ENCODE peak calls at places on chromosomes 2 and 18, in four cellular contexts. O is H9, R is IMR-90, W is neuronal stem cell. T is an unnamed sample.

GRCh38 chr2:42117923-42118758 is 51.0 kb upstream of the EML4 start:
- DNase-seq in O (peak; percentile 43), R (peak; percentile 78), W (no peak), T (peak; percentile 92)

GRCh38 chr2:149388120-149388816 is 57.9 kb downstream of the LYPD6 start:
- DNase-seq in O (peak; percentile 35), R (no peak), W (no peak), T (peak; percentile 78)

GRCh38 chr2:128166954-128167353 is 76.0 kb downstream of the UGGT1 start:
- DNase-seq in O (no peak), R (no peak), W (no peak), T (no peak)

GRCh38 chr2:168705534-168706470 is 96.6 kb upstream of the NOSTRIN start:
- DNase-seq in O (no peak), R (peak; percentile 51), W (no peak), T (peak; percentile 42)

GRCh38 chr18:48922203-48922800 is 28.5 kb downstream of the SMAD7 start:
- DNase-seq in O (peak; percentile 19), R (no peak), W (no peak), T (no peak)

GRCh38 chr2:229725716-229726346 is 11.5 kb upstream of the DNER start:
- DNase-seq in O (no peak), R (peak; percentile 95), W (no peak), T (no peak)

GRCh38 chr18:39825485-39825884 is 2129.5 kb upstream of the PIK3C3 start:
- DNase-seq in O (no peak), R (no peak), W (no peak), T (no peak)

GRCh38 chr2:121906170-121906569 is 150.7 kb downstream of the TSN start:
- DNase-seq in O (no peak), R (no peak), W (no peak), T (no peak)

GRCh38 chr2:108640731-108641130 is 78.6 kb upstream of the RANBP2 start:
- DNase-seq in O (no peak), R (peak; percentile 93), W (no peak), T (no peak)

GRCh38 chr2:75476778-75477177 is 84.0 kb downstream of the EVA1A start:
- DNase-seq in O (no peak), R (peak; percentile 59), W (no peak), T (no peak)

GRCh38 chr2:168687314-168687713 is 115.1 kb upstream of the NOSTRIN start:
- DNase-seq in O (no peak), R (peak; percentile 2), W (no peak), T (peak; percentile 51)

GRCh38 chr2:208359632-208359986 is 47.0 kb upstream of the PTH2R start:
- DNase-seq in O (peak; percentile 88), R (no peak), W (no peak), T (peak; percentile 54)

GRCh38 chr2:234952270-234953115 is 676 bp downstream of the SH3BP4 start:
- DNase-seq in O (no peak), R (no peak), W (no peak), T (peak; percentile 48)

GRCh38 chr2:238794050-238794449 is 53.8 kb upstream of the TWIST2 start:
- DNase-seq in O (no peak), R (no peak), W (no peak), T (no peak)

GRCh38 chr2:200383380-200384110 is 77.1 kb downstream of the SPATS2L start:
- DNase-seq in O (no peak), R (peak; percentile 80), W (no peak), T (no peak)

GRCh38 chr18:57856128-57856527 is 53.0 kb upstream of the ATP8B1 start:
- DNase-seq in O (no peak), R (no peak), W (no peak), T (no peak)

GRCh38 chr2:10900216-10901109 is 11.3 kb upstream of the KCNF1 start:
- DNase-seq in O (no peak), R (peak; percentile 10), W (no peak), T (no peak)

GRCh38 chr2:105739408-105739807 is 5.3 kb upstream of the NCK2 start:
- DNase-seq in O (no peak), R (no peak), W (no peak), T (no peak)

GRCh38 chr2:119402106-119402505 is 29.5 kb upstream of the TMEM37 start:
- DNase-seq in O (no peak), R (no peak), W (no peak), T (no peak)

GRCh38 chr2:168585700-168586099 is 129.6 kb downstream of the CERS6 start:
- DNase-seq in O (no peak), R (no peak), W (no peak), T (no peak)

GRCh38 chr2:100953406-100954043 is 48.6 kb upstream of the RPL31 start:
- DNase-seq in O (no peak), R (no peak), W (no peak), T (no peak)

GRCh38 chr2:106107509-106108131 is 86.5 kb downstream of the UXS1 start:
- DNase-seq in O (no peak), R (peak; percentile 81), W (no peak), T (no peak)

GRCh38 chr18:7568426-7568825 is 1.3 kb downstream of the PTPRM start:
- DNase-seq in O (peak; percentile 68), R (peak; percentile 20), W (no peak), T (peak; percentile 74)

GRCh38 chr2:74036450-74037175 is 51.9 kb downstream of the TET3 start:
- DNase-seq in O (no peak), R (no peak), W (no peak), T (peak; percentile 66)

GRCh38 chr2:178498137-178498536 is 17.9 kb downstream of the PLEKHA3 start:
- DNase-seq in O (no peak), R (no peak), W (no peak), T (no peak)

GRCh38 chr2:188131281-188131680 is 160.4 kb upstream of the GULP1 start:
- DNase-seq in O (no peak), R (no peak), W (no peak), T (no peak)

GRCh38 chr2:119784876-119785275 is 25.2 kb downstream of the PTPN4 start:
- DNase-seq in O (no peak), R (no peak), W (no peak), T (no peak)

GRCh38 chr2:1593371-1594205 is 150.7 kb downstream of the PXDN start:
- DNase-seq in O (peak; percentile 45), R (peak; percentile 89), W (no peak), T (peak; percentile 66)

GRCh38 chr18:44181951-44182350 is 498.7 kb upstream of the SETBP1 start:
- DNase-seq in O (no peak), R (no peak), W (no peak), T (no peak)

GRCh38 chr18:51802589-51802988 is 537.4 kb upstream of the DCC start:
- DNase-seq in O (no peak), R (no peak), W (no peak), T (no peak)

GRCh38 chr2:172226244-172227061 is 123.8 kb upstream of the DLX2 start:
- DNase-seq in O (peak; percentile 17), R (no peak), W (no peak), T (no peak)

GRCh38 chr18:61435064-61435652 is 101.9 kb downstream of the CDH20 start:
- DNase-seq in O (peak; percentile 34), R (peak; percentile 10), W (no peak), T (peak; percentile 64)

GRCh38 chr18:58140366-58141325 is 96.6 kb downstream of the NEDD4L start:
- DNase-seq in O (no peak), R (no peak), W (no peak), T (peak; percentile 33)

GRCh38 chr2:28716265-28716865 is 35.3 kb upstream of the PPP1CB start:
- DNase-seq in O (no peak), R (peak; percentile 98), W (no peak), T (no peak)

GRCh38 chr2:85114586-85115330 is 18.4 kb upstream of the TCF7L1 start:
- DNase-seq in O (no peak), R (no peak), W (no peak), T (no peak)

GRCh38 chr2:85112906-85113625 is 20.1 kb upstream of the TCF7L1 start:
- DNase-seq in O (no peak), R (peak; percentile 55), W (no peak), T (no peak)

GRCh38 chr2:85111819-85112281 is 21.3 kb upstream of the TCF7L1 start:
- DNase-seq in O (no peak), R (peak; percentile 73), W (no peak), T (no peak)

GRCh38 chr2:85106489-85107180 is 26.6 kb upstream of the TCF7L1 start:
- DNase-seq in O (no peak), R (peak; percentile 87), W (no peak), T (no peak)

GRCh38 chr2:85110991-85111560 is 22.1 kb upstream of the TCF7L1 start:
- DNase-seq in O (no peak), R (peak; percentile 18), W (no peak), T (peak; percentile 51)
- H3K9ac ChIP-seq in O (no peak overlapping the region), R (no peak overlapping the region), W (no peak overlapping the region), T (no peak overlapping the region)

GRCh38 chr2:240586919-240587800 is 626 bp downstream of the CAPN10 start:
- DNase-seq in O (peak; percentile 46), R (no peak), W (no peak), T (peak; percentile 59)
- H3K18ac ChIP-seq in O (no peak overlapping the region), R (no peak overlapping the region), W (peak overlapping the region; percentile 78), T (peak overlapping the region; percentile 13)

GRCh38 chr2:16855183-16855582 is 189.5 kb upstream of the CYRIA start:
- DNase-seq in O (no peak), R (no peak), W (no peak), T (no peak)

GRCh38 chr2:16862474-16862873 is 196.8 kb upstream of the CYRIA start:
- DNase-seq in O (no peak), R (no peak), W (no peak), T (no peak)

GRCh38 chr2:16861154-16861929 is 195.7 kb upstream of the CYRIA start:
- DNase-seq in O (no peak), R (no peak), W (no peak), T (no peak)

DNA sequence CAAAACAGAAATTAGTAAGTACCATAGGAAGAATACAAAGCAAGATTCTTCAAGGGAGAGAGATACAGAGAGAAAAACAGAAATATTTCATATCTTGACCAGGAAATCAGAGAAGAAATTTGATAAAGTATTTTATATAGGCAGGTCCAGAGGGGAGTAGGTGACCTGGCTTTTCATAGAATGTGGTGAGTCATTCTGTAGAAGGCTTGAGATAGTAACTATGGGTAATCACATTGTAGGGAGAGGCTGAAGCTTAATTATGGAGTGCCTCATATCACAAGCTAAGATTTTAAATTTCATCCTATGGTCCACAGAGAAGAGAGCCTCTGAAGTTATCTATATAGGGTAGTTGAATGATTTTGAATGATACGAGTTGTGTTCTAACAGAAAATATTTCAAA is 195.0 kb upstream of the CYRIA start:
- DNase-seq in O (no peak), R (no peak), W (no peak), T (peak; percentile 23)
- H3K9ac ChIP-seq in O (no peak overlapping the region), R (no peak overlapping the region), W (no peak overlapping the region), T (no peak overlapping the region)

DNA sequence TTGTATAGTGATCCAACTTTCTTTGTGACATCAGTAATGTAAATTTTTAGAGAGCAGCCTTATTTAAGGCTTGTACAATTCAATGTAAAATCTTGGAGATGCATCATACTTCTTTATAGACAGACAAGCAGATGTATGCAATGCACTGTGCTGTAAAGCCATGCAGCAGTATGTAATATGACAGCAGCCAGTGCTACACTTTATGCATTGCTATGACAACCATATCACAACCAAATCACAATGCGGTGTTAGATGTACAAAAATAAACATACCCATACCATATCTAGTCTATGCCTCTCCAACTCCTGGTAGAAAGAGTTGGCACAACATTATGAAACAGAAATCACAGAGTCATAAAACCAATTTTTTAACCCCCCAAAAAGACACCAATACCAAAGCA is 110.3 kb upstream of the WDSUB1 start:
- DNase-seq in O (no peak), R (peak; percentile 2), W (no peak), T (no peak)
- H3K18ac ChIP-seq in O (no peak overlapping the region), R (no peak overlapping the region), W (no peak overlapping the region), T (no peak overlapping the region)

GRCh38 chr18:79275461-79275860 is 120.3 kb upstream of the NFATC1 start:
- DNase-seq in O (no peak), R (no peak), W (no peak), T (no peak)
- H3K9ac ChIP-seq in O (no peak overlapping the region), R (no peak overlapping the region), W (no peak overlapping the region), T (no peak overlapping the region)

GRCh38 chr2:72148391-72148974 is 821 bp upstream of the CYP26B1 start:
- DNase-seq in O (peak; percentile 39), R (no peak), W (no peak), T (no peak)
- H3K18ac ChIP-seq in O (no peak overlapping the region), R (no peak overlapping the region), W (no peak overlapping the region), T (no peak overlapping the region)